ENCODE peak calls at places on chromosomes 13 and 19, in four cellular contexts. L is CD8-positive, alpha-beta T cell; W is transverse colon; F is body of pancreas. M is an unnamed sample.

GRCh38 chr19:37412700-37413099 is 41.8 kb downstream of the ZNF527 start:
- DNase-seq in L (no peak), F (no peak), W (no peak), M (no peak)

GRCh38 chr19:51043497-51043896 is 8.7 kb upstream of the KLK12 start:
- DNase-seq in L (no peak), F (no peak), W (no peak), M (no peak)

GRCh38 chr19:8340341-8341096 is 2.5 kb downstream of the KANK3 start:
- DNase-seq in F (no peak), L (no peak), W (peak), M (no peak)

GRCh38 chr13:33263976-33264619 is 21.5 kb downstream of the STARD13 start:
- DNase-seq in L (no peak), F (no peak), W (no peak), M (no peak)

GRCh38 chr13:113034451-113035208 is 65.6 kb downstream of the MCF2L start:
- DNase-seq in W (peak), F (peak), L (no peak), M (no peak)

GRCh38 chr13:114122591-114123211 is 9.7 kb downstream of the RASA3 start:
- DNase-seq in L (no peak), F (no peak), W (no peak), M (no peak)

GRCh38 chr19:1626417-1627010 is 21.3 kb upstream of the UQCR11 start:
- DNase-seq in F (no peak), L (no peak), W (no peak), M (no peak)

GRCh38 chr13:113879506-113880360 is 15.9 kb upstream of the GAS6 start:
- DNase-seq in L (no peak), F (peak), W (no peak), M (no peak)

GRCh38 chr19:15616183-15616582 is 1.2 kb downstream of the CYP4F8 start:
- DNase-seq in F (no peak), L (no peak), W (no peak), M (no peak)

GRCh38 chr19:46660601-46661019 is 372 bp downstream of the DACT3 start:
- DNase-seq in F (no peak), W (no peak), L (no peak), M (no peak)

GRCh38 chr19:44643605-44644390 is at the start of gene PVR:
- DNase-seq in W (peak), L (no peak), F (peak), M (no peak)

GRCh38 chr19:41416194-41416674 is 10.9 kb downstream of the B3GNT8 start:
- DNase-seq in W (peak), L (no peak), F (no peak), M (no peak)

GRCh38 chr19:995051-995827 is 5.0 kb upstream of the GRIN3B start:
- DNase-seq in W (no peak), L (no peak), F (no peak), M (no peak)

GRCh38 chr19:38842439-38843174 is 7.2 kb downstream of the HNRNPL start:
- DNase-seq in F (no peak), W (peak), L (peak), M (no peak)

GRCh38 chr13:113862766-113863510 is 938 bp downstream of the GAS6 start:
- DNase-seq in L (no peak), W (peak), F (peak), M (no peak)

GRCh38 chr13:59750860-59751259 is 412.9 kb downstream of the DIAPH3 start:
- DNase-seq in F (peak), W (no peak), L (no peak), M (peak)

GRCh38 chr19:19672816-19673215 is 4.2 kb downstream of the ZNF101 start:
- DNase-seq in L (no peak), W (no peak), F (no peak), M (no peak)

GRCh38 chr13:26050568-26051230 is 1.1 kb downstream of the SHISA2 start:
- DNase-seq in F (no peak), L (peak), W (no peak), M (no peak)

GRCh38 chr19:46147791-46148288 is at the start of gene IGFL2:
- DNase-seq in F (no peak), L (no peak), W (no peak), M (no peak)

GRCh38 chr19:16374436-16374835 is 49.8 kb downstream of the KLF2 start:
- DNase-seq in F (no peak), L (peak), W (no peak), M (no peak)

GRCh38 chr19:6041991-6042421 is 64.1 kb upstream of the RANBP3 start:
- DNase-seq in F (no peak), W (no peak), L (no peak), M (no peak)

GRCh38 chr13:112588490-112589297 is 741 bp upstream of the TUBGCP3 start:
- DNase-seq in L (no peak), W (no peak), F (peak), M (no peak)

GRCh38 chr13:81770868-81771505 is 1430.1 kb upstream of the SPRY2 start:
- DNase-seq in L (no peak), W (no peak), F (no peak), M (no peak)

GRCh38 chr13:30334663-30335386 is 27.5 kb upstream of the KATNAL1 start:
- DNase-seq in F (peak), W (no peak), L (peak), M (no peak)

GRCh38 chr13:24033527-24034302 is 126.8 kb upstream of the SPATA13 start:
- DNase-seq in W (no peak), L (no peak), F (no peak), M (no peak)

GRCh38 chr13:21735621-21736401 is 64.9 kb downstream of the FGF9 start:
- DNase-seq in F (no peak), L (no peak), W (no peak), M (no peak)

GRCh38 chr19:48318286-48318987 is 6.9 kb upstream of the EMP3 start:
- DNase-seq in F (no peak), W (no peak), L (no peak), M (no peak)

GRCh38 chr19:45952691-45953505 is 20.8 kb downstream of the NOVA2 start:
- DNase-seq in F (peak), L (peak), W (peak), M (no peak)

GRCh38 chr13:92175330-92175729 is 776.9 kb downstream of the GPC5 start:
- DNase-seq in L (no peak), W (no peak), F (no peak), M (no peak)

GRCh38 chr13:50917572-50917971 is 8.0 kb downstream of the RNASEH2B start:
- DNase-seq in F (no peak), L (no peak), W (no peak), M (no peak)

GRCh38 chr19:53927745-53928144 is 18.7 kb downstream of the CACNG7 start:
- DNase-seq in F (peak), L (peak), W (no peak), M (peak)

GRCh38 chr19:575527-576506 is 3.4 kb downstream of the BSG start:
- DNase-seq in W (no peak), L (no peak), F (no peak), M (peak)

GRCh38 chr19:27691991-27692390 is 1521.0 kb downstream of the UQCRFS1 start:
- DNase-seq in W (no peak), L (no peak), F (no peak), M (no peak)
- TF ChIP-seq CTCF in W (no peak), L (no peak), F (no peak), M (no peak)

DNA sequence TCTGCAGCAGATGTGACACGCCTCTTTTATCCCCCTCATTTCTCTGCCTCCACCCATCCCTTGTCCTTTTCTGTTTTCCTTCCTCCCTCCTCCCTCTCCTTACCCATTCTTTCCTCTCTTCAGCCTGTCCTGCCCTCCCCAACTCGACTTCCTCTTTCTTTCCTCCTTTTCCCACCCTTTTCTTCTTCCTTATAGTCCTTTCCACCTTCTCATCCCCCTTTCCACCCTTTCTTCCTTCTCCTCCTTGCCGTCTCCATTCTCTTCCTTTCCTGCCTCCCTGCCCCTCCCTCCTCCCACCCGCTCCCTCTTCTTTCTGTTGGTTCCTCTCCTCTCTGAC is 688 bp upstream of the ZNF71 start:
- DNase-seq in W (no peak), F (no peak), L (no peak), M (no peak)
- H3K4me3 ChIP-seq in W (no peak), F (peak), L (peak), M (no peak)

DNA sequence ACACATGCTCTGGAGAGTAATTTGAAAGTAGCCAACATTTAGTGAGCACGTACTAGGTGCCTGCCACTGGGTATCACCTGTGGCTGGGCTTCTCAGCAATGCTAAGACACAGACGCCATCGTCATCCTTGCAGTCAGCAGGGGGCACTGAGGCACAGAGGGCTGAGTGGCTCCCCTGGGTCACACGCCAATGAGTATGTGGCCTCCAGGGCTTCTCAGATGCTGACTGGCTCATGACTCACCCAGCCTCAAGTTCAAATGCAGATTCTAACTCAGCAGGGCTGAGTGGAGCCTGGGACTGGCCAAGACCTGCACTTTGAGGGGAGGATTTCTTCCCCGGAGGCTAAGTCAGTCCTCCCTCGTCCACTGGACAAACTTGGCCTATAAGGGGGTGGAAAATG is 115.1 kb upstream of the CACNA1A start:
- DNase-seq in F (no peak), W (no peak), L (no peak), M (peak)
- TF ChIP-seq CTCF in F (no peak), W (no peak), L (no peak), M (peak)

DNA sequence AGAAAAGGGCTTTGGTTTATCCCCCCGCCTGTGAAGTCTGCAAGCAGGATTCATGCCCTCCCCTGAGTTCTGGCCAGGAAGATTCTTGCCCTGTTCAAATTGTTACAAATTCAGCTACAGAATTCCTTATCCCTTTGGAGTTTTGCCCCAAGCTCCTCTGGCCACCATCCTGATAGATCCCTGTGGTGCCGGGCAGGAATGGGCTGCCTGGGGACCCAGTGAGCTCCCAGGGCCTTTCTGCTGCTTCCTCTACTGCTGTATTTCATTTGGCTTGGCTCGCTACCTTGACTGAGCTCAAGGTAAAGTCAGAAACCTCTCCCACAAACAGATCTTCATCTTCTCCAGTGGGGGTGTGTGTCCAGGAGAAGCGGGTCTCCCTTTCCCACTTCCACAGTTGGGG is 194.6 kb upstream of the NBEA start:
- DNase-seq in L (no peak), F (no peak), W (no peak), M (no peak)
- H3K4me3 ChIP-seq in L (no peak), F (no peak), W (no peak), M (no peak)

GRCh38 chr19:11456659-11457058 is 21.2 kb downstream of the PRKCSH start:
- DNase-seq in F (no peak), W (no peak), L (no peak), M (no peak)

GRCh38 chr19:11452814-11453335 is 17.4 kb downstream of the PRKCSH start:
- DNase-seq in L (no peak), F (no peak), W (no peak), M (no peak)

GRCh38 chr19:11451327-11451941 is 16.0 kb downstream of the PRKCSH start:
- DNase-seq in W (no peak), L (no peak), F (no peak), M (no peak)

GRCh38 chr19:11451942-11452813 is 16.7 kb downstream of the PRKCSH start:
- DNase-seq in L (no peak), F (no peak), W (no peak), M (no peak)

GRCh38 chr19:11453468-11454341 is 18.3 kb downstream of the PRKCSH start:
- DNase-seq in L (peak), F (no peak), W (no peak), M (no peak)
- TF ChIP-seq CTCF in L (peak), F (peak), W (no peak), M (peak)

DNA sequence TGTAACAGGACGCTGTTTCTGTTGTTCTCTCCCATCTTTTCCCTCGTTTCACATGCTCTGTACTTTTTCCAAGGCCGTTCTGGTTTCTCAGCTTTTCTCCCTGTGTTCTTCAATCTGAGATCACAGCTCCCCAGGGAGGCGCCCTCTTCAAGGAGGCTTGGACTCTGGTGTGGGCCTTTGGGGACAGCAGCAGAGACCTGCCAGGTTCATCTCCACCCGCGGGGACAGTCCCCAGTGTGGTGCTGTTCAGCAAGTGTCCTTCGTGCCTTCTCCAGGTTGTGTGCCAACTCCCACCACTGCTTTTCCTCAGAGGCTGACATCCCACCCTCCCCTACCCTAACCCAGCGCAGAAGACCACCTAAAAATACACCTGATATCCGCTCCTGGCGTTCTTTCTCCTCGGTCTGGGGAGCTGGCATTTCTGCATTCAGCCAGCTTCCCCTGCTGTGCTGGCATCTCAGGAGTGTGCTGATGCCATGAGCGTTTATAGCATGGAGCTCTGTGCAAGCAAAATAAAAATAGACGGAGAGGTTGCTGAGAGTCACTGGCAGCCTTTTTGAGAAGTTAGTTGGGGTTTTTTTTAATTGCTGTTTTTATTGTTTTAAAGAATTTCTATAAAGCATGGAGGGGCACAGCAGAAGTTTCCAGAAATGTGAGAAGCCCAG is 149.4 kb downstream of the STK24 start:
- DNase-seq in L (no peak), F (no peak), W (no peak), M (no peak)
- H3K4me3 ChIP-seq in L (no peak), F (no peak), W (no peak), M (no peak)

DNA sequence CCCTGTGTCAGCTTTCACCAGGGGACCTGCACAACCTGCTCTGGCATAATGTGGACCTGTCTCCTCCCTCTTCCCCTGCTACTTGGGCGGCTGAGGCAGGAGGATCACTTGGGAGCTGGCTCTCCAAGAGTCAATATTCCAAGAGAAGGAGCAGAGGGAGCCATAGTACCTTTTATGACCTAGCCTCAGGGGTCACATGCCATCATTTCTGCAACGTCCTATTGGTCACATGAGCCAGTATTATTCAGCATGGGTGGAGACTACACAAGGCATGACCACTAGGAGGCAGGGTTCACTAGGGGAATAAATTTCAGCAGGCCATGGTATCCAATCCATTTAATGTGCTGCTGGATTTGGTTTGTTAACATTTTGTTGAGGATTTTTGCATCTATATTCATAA is 12.0 kb upstream of the SHFL start:
- DNase-seq in L (peak), F (no peak), W (no peak), M (no peak)
- TF ChIP-seq CTCF in L (peak), F (no peak), W (no peak), M (peak)

M was measured in retinal pigment epithelial cell.